ENCODE peak calls at places on chromosome 19, in eight cellular contexts. X, U, I, N, J, M, V and S are unnamed samples. For H3K4me1, the result is how much of the 10 kb centered on the place peaks cover.

GRCh38 chr19:15631817-15632216 is 8.9 kb upstream of the CYP4F3 start:
- DNase-seq in X (no peak), I (no peak), M (no peak), U (peak), J (no peak), V (peak), N (peak), S (peak)

GRCh38 chr19:3781603-3782002 is 4.6 kb downstream of the MATK start:
- DNase-seq in J (no peak), U (no peak), X (no peak), V (no peak), N (no peak), I (no peak), M (no peak), S (no peak)

GRCh38 chr19:49468746-49469447 is 5.1 kb upstream of the FLT3LG start:
- DNase-seq in J (no peak), N (peak), V (no peak), U (peak), X (no peak), M (no peak), I (peak), S (peak)

GRCh38 chr19:23312515-23312914 is 62.3 kb upstream of the ZNF724 start:
- DNase-seq in J (no peak), M (peak), V (no peak), U (no peak), I (no peak), N (no peak), X (no peak), S (peak)

GRCh38 chr19:11931051-11931450 is 6.1 kb downstream of the ZNF700 start:
- DNase-seq in X (no peak), J (no peak), N (no peak), V (no peak), I (peak), M (peak), U (no peak), S (no peak)

GRCh38 chr19:19304186-19304975 is 15.9 kb downstream of the SUGP1 start:
- DNase-seq in X (no peak), M (no peak), I (no peak), J (no peak), U (no peak), N (no peak), V (peak), S (no peak)

GRCh38 chr19:17348700-17349099 is 11.3 kb downstream of the GTPBP3 start:
- DNase-seq in X (peak), I (peak), N (peak), V (peak), J (peak), M (peak), U (peak), S (peak)

GRCh38 chr19:55041627-55042343 is 3.7 kb upstream of the GP6 start:
- DNase-seq in J (peak), X (no peak), U (no peak), V (no peak), M (no peak), I (no peak), N (no peak), S (no peak)

GRCh38 chr19:44512326-44513298 is 12.3 kb upstream of the ZNF180 start:
- DNase-seq in M (peak), J (peak), X (no peak), N (peak), U (peak), I (peak), V (peak), S (peak)

GRCh38 chr19:58218899-58219298 is 9.8 kb upstream of the ZNF544 start:
- DNase-seq in J (peak), M (no peak), I (peak), V (peak), U (peak), X (no peak), N (peak), S (peak)

GRCh38 chr19:2547721-2548120 is 71.8 kb downstream of the GADD45B start:
- DNase-seq in V (no peak), J (no peak), X (no peak), M (no peak), U (no peak), I (no peak), N (no peak), S (no peak)

DNA sequence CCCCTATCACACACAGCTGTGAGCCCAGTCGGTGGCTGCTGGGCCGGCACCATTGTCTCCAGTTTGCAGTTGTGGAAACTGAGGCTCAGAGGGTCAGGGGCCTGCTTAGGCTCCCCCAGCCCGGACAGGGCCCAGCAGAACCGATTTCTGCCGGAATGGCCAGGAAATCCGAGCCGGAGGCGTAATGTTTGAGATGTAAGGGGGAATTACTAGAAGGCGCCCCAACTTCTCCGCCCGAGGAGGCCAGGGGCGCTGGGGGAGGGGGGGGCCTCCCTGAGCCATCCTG is 962 bp downstream of the KISS1R start:
- DNase-seq in U (no peak), M (no peak), V (no peak), J (no peak), I (no peak), X (no peak), N (no peak), S (no peak)
- H3K4me1 ChIP-seq in U (under half), M (under half), V (under half), J (under half), I (under half), X (under half), N (under half), S (under half)

GRCh38 chr19:32287811-32288227 is 57.6 kb upstream of the ZNF507 start:
- DNase-seq in M (peak), J (peak), U (peak), X (peak), N (peak), I (peak), V (no peak), S (peak)
- H3K4me2 ChIP-seq in M (peak), J (no peak), U (no peak), X (no peak), N (peak), I (peak), V (no peak), S (peak)

GRCh38 chr19:8000298-8001038 is 5.0 kb downstream of the ELAVL1 start:
- DNase-seq in J (no peak), V (no peak), I (no peak), U (no peak), M (no peak), N (no peak), X (no peak), S (no peak)

GRCh38 chr19:8001995-8002849 is 3.2 kb downstream of the ELAVL1 start:
- DNase-seq in J (peak), N (peak), X (peak), M (peak), I (peak), V (peak), U (peak), S (peak)

GRCh38 chr19:8004001-8004400 is 1.4 kb downstream of the ELAVL1 start:
- DNase-seq in X (no peak), M (no peak), N (no peak), I (no peak), J (no peak), V (no peak), U (no peak), S (no peak)

GRCh38 chr19:7999376-7999775 is 6.1 kb downstream of the ELAVL1 start:
- DNase-seq in J (no peak), X (no peak), U (no peak), M (no peak), N (no peak), I (no peak), V (no peak), S (no peak)

GRCh38 chr19:8001651-8001994 is 3.8 kb downstream of the ELAVL1 start:
- DNase-seq in X (no peak), N (peak), U (no peak), J (no peak), V (no peak), M (no peak), I (no peak), S (no peak)
- H3K4me1 ChIP-seq in X (under half), N (under half), U (under half), J (under half), V (under half), M (under half), I (under half), S (under half)

GRCh38 chr19:10767726-10768125 is 49.8 kb downstream of the DNM2 start:
- DNase-seq in X (no peak), N (no peak), M (no peak), V (no peak), U (no peak), I (no peak), J (no peak), S (no peak)
- H3K4me2 ChIP-seq in X (no peak), N (no peak), M (no peak), V (no peak), U (no peak), I (no peak), J (no peak), S (no peak)